ENCODE peak calls at places on chromosomes 11 and 22, in seven cellular contexts. W is gastrocnemius medialis; J is T-cell; K is left colon; D is left lung; X is stimulated activated naive CD8-positive, alpha-beta T cell treated with anti-CD3 and anti-CD28 coated beads, Interleukin-15, Interleukin-2, amounts not matched to agents 100 U/mL and 50 U/mL, for 24 hours; O is gastroesophageal sphincter. P is an unnamed sample.

GRCh38 chr22:46453006-46453828 is 84.2 kb downstream of the CELSR1 start:
- ATAC-seq in W (no peak), J (no peak), K (no peak), D (peak), X (no peak), O (no peak), P (no peak)

GRCh38 chr11:90204832-90205646 is 17.8 kb downstream of the CHORDC1 start:
- ATAC-seq in W (no peak), J (peak), K (no peak), D (peak), X (no peak), O (no peak), P (no peak)

GRCh38 chr11:124898711-124899110 is 1.0 kb upstream of the ROBO4 start:
- ATAC-seq in W (peak), J (no peak), K (no peak), D (peak), X (no peak), O (peak), P (no peak)

GRCh38 chr22:44430716-44431115 is 67.3 kb downstream of the RTL6 start:
- ATAC-seq in W (no peak), J (no peak), K (no peak), D (no peak), X (no peak), O (no peak), P (no peak)

GRCh38 chr11:15649371-15650104 is 534.8 kb downstream of the INSC start:
- ATAC-seq in W (no peak), J (no peak), K (no peak), D (no peak), X (no peak), O (no peak), P (peak)

GRCh38 chr11:128917144-128917684 is 25.5 kb downstream of the TP53AIP1 start:
- ATAC-seq in W (no peak), J (no peak), K (no peak), D (no peak), X (no peak), O (no peak), P (no peak)

GRCh38 chr11:32184057-32185055 is 93.5 kb downstream of the RCN1 start:
- ATAC-seq in W (no peak), J (no peak), K (no peak), D (no peak), X (no peak), O (no peak), P (no peak)

GRCh38 chr11:102317768-102318103 is 452 bp downstream of the BIRC3 start:
- ATAC-seq in W (peak), J (no peak), K (peak), D (peak), X (no peak), O (peak), P (peak)